ENCODE peak calls at places on chromosomes 16 and 17, in four cellular contexts. One of them, this sample, is unnamed.

GRCh38 chr16:51524070-51524469 is 373.0 kb upstream of the SALL1 start:
- DNase-seq in H1: no peak
- DNase-seq in GM12878: no peak
- DNase-seq in K562: no peak
- DNase-seq in this sample: no peak

GRCh38 chr17:39404542-39405378 is 3.3 kb upstream of the FBXL20 start:
- DNase-seq in GM12878: no peak
- DNase-seq in K562: peak
- DNase-seq in H1: no peak
- DNase-seq in this sample: no peak

GRCh38 chr16:25093208-25094061 is 18.1 kb upstream of the LCMT1 start:
- DNase-seq in K562: no peak
- DNase-seq in H1: no peak
- DNase-seq in GM12878: no peak
- DNase-seq in this sample: no peak

GRCh38 chr17:63700528-63701441 is 860 bp upstream of the LIMD2 start:
- DNase-seq in GM12878: no peak
- DNase-seq in K562: no peak
- DNase-seq in H1: peak
- DNase-seq in this sample: peak

GRCh38 chr17:78133971-78134898 is 3.7 kb downstream of the TMC8 start:
- DNase-seq in GM12878: no peak
- DNase-seq in H1: peak
- DNase-seq in K562: peak
- DNase-seq in this sample: no peak

GRCh38 chr16:88007321-88007731 is 56.1 kb downstream of the BANP start:
- DNase-seq in H1: no peak
- DNase-seq in K562: no peak
- DNase-seq in GM12878: no peak
- DNase-seq in this sample: no peak

GRCh38 chr17:75530837-75531723 is 5.6 kb downstream of the LLGL2 start:
- DNase-seq in GM12878: no peak
- DNase-seq in H1: no peak
- DNase-seq in K562: no peak
- DNase-seq in this sample: no peak

GRCh38 chr16:15038689-15039088 is 17.2 kb downstream of the NTAN1 start:
- DNase-seq in GM12878: no peak
- DNase-seq in H1: no peak
- DNase-seq in K562: no peak
- DNase-seq in this sample: no peak

GRCh38 chr17:73191443-73192218 is 1.2 kb upstream of the COG1 start:
- DNase-seq in GM12878: no peak
- DNase-seq in K562: peak
- DNase-seq in H1: peak
- DNase-seq in this sample: peak

GRCh38 chr17:70366421-70366820 is 197.1 kb downstream of the KCNJ2 start:
- DNase-seq in GM12878: no peak
- DNase-seq in K562: no peak
- DNase-seq in H1: no peak
- DNase-seq in this sample: no peak

GRCh38 chr16:65546353-65546791 is 424.5 kb upstream of the CDH11 start:
- DNase-seq in GM12878: no peak
- DNase-seq in K562: no peak
- DNase-seq in H1: no peak
- DNase-seq in this sample: no peak

GRCh38 chr16:65543781-65544740 is 422.2 kb upstream of the CDH11 start:
- DNase-seq in GM12878: no peak
- DNase-seq in K562: no peak
- DNase-seq in H1: no peak
- DNase-seq in this sample: no peak

GRCh38 chr16:65548470-65548869 is 426.6 kb upstream of the CDH11 start:
- DNase-seq in H1: no peak
- DNase-seq in K562: no peak
- DNase-seq in GM12878: no peak
- DNase-seq in this sample: no peak

GRCh38 chr16:65547799-65548446 is 426.1 kb upstream of the CDH11 start:
- DNase-seq in GM12878: no peak
- DNase-seq in H1: no peak
- DNase-seq in K562: no peak
- DNase-seq in this sample: no peak
- TF ChIP-seq TAF1 in GM12878: no peak
- TF ChIP-seq TAF1 in H1: no peak
- TF ChIP-seq TAF1 in K562: no peak
- TF ChIP-seq TAF1 in this sample: no peak

GRCh38 chr17:76740329-76741118 is 2.6 kb downstream of the MFSD11 start:
- DNase-seq in GM12878: no peak
- DNase-seq in K562: peak
- DNase-seq in H1: no peak
- DNase-seq in this sample: no peak
- TF ChIP-seq POLR2A in GM12878: no peak
- TF ChIP-seq POLR2A in K562: no peak
- TF ChIP-seq POLR2A in H1: no peak
- TF ChIP-seq POLR2A in this sample: no peak

GRCh38 chr16:11978080-11978479 is 1.5 kb downstream of the SNX29 start:
- DNase-seq in H1: no peak
- DNase-seq in K562: no peak
- DNase-seq in GM12878: no peak
- DNase-seq in this sample: no peak
- TF ChIP-seq TAF1 in H1: no peak
- TF ChIP-seq TAF1 in K562: no peak
- TF ChIP-seq TAF1 in GM12878: no peak
- TF ChIP-seq TAF1 in this sample: no peak

DNA sequence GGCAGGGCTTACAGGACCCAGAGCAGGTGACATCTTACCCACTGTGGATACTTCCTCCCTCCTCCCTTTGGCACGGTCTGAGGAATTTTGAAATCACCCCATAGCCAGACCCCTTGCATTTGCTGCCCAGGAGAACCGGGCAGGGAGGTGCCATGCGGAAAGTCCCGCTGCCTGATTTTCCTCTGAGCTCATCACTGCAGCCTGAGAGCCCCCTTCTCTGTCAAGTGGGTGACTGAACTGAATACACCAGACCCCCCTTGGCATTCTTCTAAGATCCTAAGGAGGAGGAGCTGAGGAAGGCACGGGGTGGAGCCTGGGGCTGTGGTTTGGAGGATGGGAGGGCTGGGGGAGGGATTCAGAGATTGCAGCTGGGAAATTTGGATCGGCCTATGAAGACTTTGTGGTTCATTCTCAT is 173.4 kb downstream of the RAB11FIP4 start:
- DNase-seq in H1: no peak
- DNase-seq in K562: no peak
- DNase-seq in GM12878: no peak
- DNase-seq in this sample: no peak
- TF ChIP-seq POLR2A in H1: no peak
- TF ChIP-seq POLR2A in K562: no peak
- TF ChIP-seq POLR2A in GM12878: no peak
- TF ChIP-seq POLR2A in this sample: no peak

GRCh38 chr16:26457896-26458295 is 608.8 kb upstream of the C16orf82 start:
- DNase-seq in H1: no peak
- DNase-seq in K562: no peak
- DNase-seq in GM12878: no peak
- DNase-seq in this sample: no peak

GRCh38 chr16:26457061-26457460 is 609.7 kb upstream of the C16orf82 start:
- DNase-seq in H1: no peak
- DNase-seq in K562: no peak
- DNase-seq in GM12878: no peak
- DNase-seq in this sample: no peak

GRCh38 chr16:26454102-26454501 is 612.6 kb upstream of the C16orf82 start:
- DNase-seq in GM12878: no peak
- DNase-seq in H1: no peak
- DNase-seq in K562: no peak
- DNase-seq in this sample: no peak

GRCh38 chr16:26453215-26453614 is 613.5 kb upstream of the C16orf82 start:
- DNase-seq in H1: no peak
- DNase-seq in K562: no peak
- DNase-seq in GM12878: no peak
- DNase-seq in this sample: no peak

GRCh38 chr16:26456074-26456473 is 610.7 kb upstream of the C16orf82 start:
- DNase-seq in H1: no peak
- DNase-seq in K562: no peak
- DNase-seq in GM12878: no peak
- DNase-seq in this sample: no peak
- TF ChIP-seq TAF1 in H1: no peak
- TF ChIP-seq TAF1 in K562: no peak
- TF ChIP-seq TAF1 in GM12878: no peak
- TF ChIP-seq TAF1 in this sample: no peak

GRCh38 chr16:84080378-84080777 is 36.4 kb downstream of the MBTPS1 start:
- DNase-seq in H1: no peak
- DNase-seq in GM12878: no peak
- DNase-seq in K562: no peak
- DNase-seq in this sample: no peak
- TF ChIP-seq POLR2A in H1: no peak
- TF ChIP-seq POLR2A in GM12878: no peak
- TF ChIP-seq POLR2A in K562: no peak
- TF ChIP-seq POLR2A in this sample: no peak

GRCh38 chr17:80832266-80832676 is 159.4 kb upstream of the CHMP6 start:
- DNase-seq in H1: no peak
- DNase-seq in GM12878: no peak
- DNase-seq in K562: peak
- DNase-seq in this sample: no peak
- TF ChIP-seq TAF1 in H1: no peak
- TF ChIP-seq TAF1 in GM12878: no peak
- TF ChIP-seq TAF1 in K562: no peak
- TF ChIP-seq TAF1 in this sample: no peak

GRCh38 chr16:46920402-46921068 is 36.4 kb downstream of the GPT2 start:
- DNase-seq in GM12878: no peak
- DNase-seq in H1: no peak
- DNase-seq in K562: no peak
- DNase-seq in this sample: no peak
- TF ChIP-seq POLR2A in GM12878: no peak
- TF ChIP-seq POLR2A in H1: no peak
- TF ChIP-seq POLR2A in K562: no peak
- TF ChIP-seq POLR2A in this sample: no peak

GRCh38 chr16:27349276-27349675 is 35.5 kb downstream of the IL4R start:
- DNase-seq in K562: no peak
- DNase-seq in GM12878: no peak
- DNase-seq in H1: no peak
- DNase-seq in this sample: no peak

GRCh38 chr16:27347930-27348685 is 34.3 kb downstream of the IL4R start:
- DNase-seq in GM12878: no peak
- DNase-seq in H1: no peak
- DNase-seq in K562: no peak
- DNase-seq in this sample: no peak

GRCh38 chr16:27346818-27347217 is 33.0 kb downstream of the IL4R start:
- DNase-seq in GM12878: no peak
- DNase-seq in H1: no peak
- DNase-seq in K562: no peak
- DNase-seq in this sample: no peak

GRCh38 chr16:27352026-27352425 is 38.3 kb downstream of the IL4R start:
- DNase-seq in K562: no peak
- DNase-seq in GM12878: no peak
- DNase-seq in H1: no peak
- DNase-seq in this sample: no peak

DNA sequence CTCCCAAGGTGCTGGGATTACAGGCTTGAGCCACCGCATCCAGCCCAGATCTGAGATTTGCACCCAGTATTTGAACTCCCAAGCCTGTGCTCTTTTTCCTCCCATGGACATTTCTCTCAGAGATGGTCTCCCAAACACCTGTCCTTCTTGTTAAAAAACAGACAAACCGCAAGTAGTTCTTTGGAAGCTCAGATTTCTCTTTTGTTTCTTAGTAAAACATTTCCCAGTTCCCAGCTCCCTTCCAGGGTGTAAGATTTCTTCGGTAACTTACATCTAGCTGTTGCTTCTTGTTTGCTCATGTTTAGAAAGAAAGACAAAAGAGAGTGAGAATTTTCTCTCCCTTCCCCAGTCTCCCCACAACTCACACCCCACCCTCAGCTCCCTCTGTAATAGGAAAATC is 36.2 kb downstream of the IL4R start:
- DNase-seq in H1: no peak
- DNase-seq in K562: no peak
- DNase-seq in GM12878: no peak
- DNase-seq in this sample: no peak
- TF ChIP-seq TAF1 in H1: no peak
- TF ChIP-seq TAF1 in K562: no peak
- TF ChIP-seq TAF1 in GM12878: no peak
- TF ChIP-seq TAF1 in this sample: no peak

This sample was measured in GM12891.